ENCODE peak calls at places on chromosome 14, in nine cellular contexts. R, C, O, U, H, B, M, G and D are unnamed samples.

GRCh38 chr14:69580009-69580577 is 5.4 kb upstream of the CCDC177 start:
- DNase-seq in U (no peak), R (peak), C (peak), H (peak), M (no peak), G (peak), B (no peak), O (peak), D (peak)

GRCh38 chr14:79424462-79424861 is 786.8 kb downstream of the DIO2 start:
- DNase-seq in U (no peak), M (no peak), B (no peak), R (no peak), C (no peak), G (no peak), O (no peak), H (no peak), D (no peak)

GRCh38 chr14:24895243-24895583 is 154.7 kb downstream of the STXBP6 start:
- DNase-seq in B (no peak), C (no peak), M (no peak), R (no peak), U (no peak), O (peak), G (no peak), H (no peak), D (no peak)

GRCh38 chr14:61742383-61742782 is 19.8 kb upstream of the SNAPC1 start:
- DNase-seq in O (no peak), R (no peak), G (no peak), H (no peak), C (no peak), U (no peak), M (no peak), B (no peak), D (no peak)

GRCh38 chr14:51006781-51007211 is 62.5 kb upstream of the PYGL start:
- DNase-seq in G (peak), C (no peak), H (no peak), O (no peak), B (no peak), U (no peak), M (peak), R (peak), D (no peak)

GRCh38 chr14:20630340-20631022 is 11.0 kb downstream of the OR6S1 start:
- DNase-seq in M (peak), O (peak), G (no peak), U (no peak), B (peak), R (no peak), H (no peak), C (peak), D (peak)

GRCh38 chr14:89303452-89304435 is 113.3 kb downstream of the FOXN3 start:
- DNase-seq in M (peak), B (peak), H (peak), R (peak), U (no peak), C (no peak), O (peak), G (peak), D (peak)

GRCh38 chr14:96362965-96363750 is at the start of the genes ATG2B and GSKIP:
- DNase-seq in R (peak), H (peak), B (peak), C (peak), U (peak), G (peak), O (peak), M (peak), D (peak)

GRCh38 chr14:24883571-24883970 is 166.4 kb downstream of the STXBP6 start:
- DNase-seq in C (no peak), G (peak), M (no peak), H (no peak), U (no peak), B (no peak), O (no peak), R (no peak), D (no peak)

GRCh38 chr14:23376477-23377200 is at the start of gene CMTM5:
- DNase-seq in U (no peak), O (peak), R (no peak), H (no peak), G (no peak), M (peak), C (no peak), B (no peak), D (peak)

GRCh38 chr14:36767603-36768281 is 106.1 kb downstream of the PAX9 start:
- DNase-seq in B (no peak), U (no peak), C (no peak), O (no peak), G (no peak), R (no peak), H (no peak), M (no peak), D (peak)

GRCh38 chr14:37678916-37679315 is 83.5 kb downstream of the TTC6 start:
- DNase-seq in B (no peak), U (no peak), H (no peak), G (no peak), C (no peak), M (no peak), O (no peak), R (no peak), D (no peak)

GRCh38 chr14:29255692-29256091 is 489.1 kb downstream of the FOXG1 start:
- DNase-seq in H (no peak), G (no peak), R (no peak), O (no peak), U (no peak), C (no peak), B (no peak), M (no peak), D (no peak)